ENCODE peak calls at places on chromosomes 13 and 19, in five cellular contexts. O, X, V, T and R are unnamed samples.

GRCh38 chr19:38852231-38853044 is 2.7 kb upstream of the HNRNPL start:
- DNase-seq in T (peak; percentile 64), V (peak; percentile 51), X (no peak), O (peak; percentile 69), R (peak; percentile 59)

GRCh38 chr19:40594251-40594650 is 6.9 kb upstream of the LTBP4 start:
- DNase-seq in V (no peak), O (no peak), X (no peak), T (no peak), R (no peak)

GRCh38 chr13:96581741-96582140 is 412.5 kb downstream of the OXGR1 start:
- DNase-seq in T (peak; percentile 43), X (no peak), V (no peak), O (no peak), R (no peak)

GRCh38 chr13:98824376-98825160 is 72.1 kb upstream of the SLC15A1 start:
- DNase-seq in O (no peak), T (peak; percentile 53), V (no peak), X (no peak), R (no peak)

GRCh38 chr13:101217086-101217485 is 199.2 kb downstream of the NALCN start:
- DNase-seq in O (no peak), X (no peak), V (no peak), T (no peak), R (no peak)

GRCh38 chr19:7841751-7842660 is 12.0 kb downstream of the EVI5L start:
- DNase-seq in X (no peak), T (no peak), O (no peak), V (no peak), R (no peak)

GRCh38 chr13:114124486-114124885 is 7.9 kb downstream of the RASA3 start:
- DNase-seq in X (no peak), O (no peak), T (no peak), V (no peak), R (no peak)

GRCh38 chr13:41547253-41548000 is 90.1 kb downstream of the RGCC start:
- DNase-seq in O (peak; percentile 18), X (no peak), V (no peak), T (no peak), R (no peak)

DNA sequence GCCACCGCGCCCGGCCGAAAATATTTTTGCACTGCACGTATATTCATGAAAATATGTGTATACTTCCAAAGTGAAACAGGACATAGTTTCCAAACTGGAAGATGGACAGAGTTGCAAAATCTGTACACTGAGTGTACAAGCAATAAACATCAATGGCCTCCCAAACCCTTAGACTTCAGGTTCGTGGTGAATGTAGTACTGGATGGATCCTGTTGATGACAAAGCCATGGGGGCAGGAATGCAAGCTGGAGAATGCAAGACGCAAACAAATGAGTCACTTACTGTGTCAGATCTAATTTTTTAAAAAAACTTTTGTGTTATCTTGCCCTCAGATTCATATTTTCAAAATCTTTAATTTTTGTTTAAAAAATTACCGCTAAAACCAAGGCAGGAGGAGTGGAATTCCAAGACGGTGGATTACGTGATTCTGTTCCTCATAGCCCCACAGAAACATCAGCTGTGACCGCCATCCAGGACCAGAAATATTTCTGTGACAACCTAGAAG is 12.7 kb upstream of the LILRA2 start:
- DNase-seq in T (no peak), V (no peak), X (no peak), O (no peak), R (no peak)
- H3K4me2 ChIP-seq in T (no peak overlapping the region), V (no peak overlapping the region), X (no peak overlapping the region), O (no peak overlapping the region), R (no peak overlapping the region)

DNA sequence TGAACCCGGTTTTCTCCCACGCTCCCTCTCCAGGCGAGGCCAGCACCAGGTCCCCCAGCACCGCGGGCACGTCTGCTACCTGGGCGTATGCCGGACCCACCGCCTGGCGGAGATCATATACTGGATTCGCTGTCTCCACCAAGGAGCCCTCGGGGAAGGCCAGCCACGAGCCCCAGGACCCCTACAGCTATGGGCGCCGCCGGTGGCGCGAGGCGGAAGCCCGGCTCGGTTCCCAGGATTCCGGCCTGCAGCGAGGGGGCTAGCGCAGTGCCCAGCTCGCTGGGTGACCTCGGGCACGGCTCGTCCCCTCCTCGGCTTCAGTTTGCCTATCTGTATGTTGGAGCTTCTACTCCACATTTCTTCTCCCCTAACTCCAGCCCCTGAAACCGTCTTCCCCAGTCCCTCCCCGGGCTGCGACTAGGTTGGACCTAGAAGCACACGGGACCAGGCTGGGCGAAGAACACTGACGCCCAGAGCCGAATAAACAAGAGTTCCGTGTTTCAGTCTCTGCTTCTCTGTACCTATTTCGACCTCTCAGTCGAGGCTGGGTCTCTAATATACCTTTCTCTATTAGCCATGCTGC is 752 bp upstream of the CPT1C start:
- DNase-seq in X (no peak), V (no peak), O (no peak), T (no peak), R (no peak)
- H3K27ac ChIP-seq in X (peak overlapping the region; percentile 93), V (no peak overlapping the region), O (peak overlapping the region; percentile 61), T (no peak overlapping the region), R (no peak overlapping the region)

DNA sequence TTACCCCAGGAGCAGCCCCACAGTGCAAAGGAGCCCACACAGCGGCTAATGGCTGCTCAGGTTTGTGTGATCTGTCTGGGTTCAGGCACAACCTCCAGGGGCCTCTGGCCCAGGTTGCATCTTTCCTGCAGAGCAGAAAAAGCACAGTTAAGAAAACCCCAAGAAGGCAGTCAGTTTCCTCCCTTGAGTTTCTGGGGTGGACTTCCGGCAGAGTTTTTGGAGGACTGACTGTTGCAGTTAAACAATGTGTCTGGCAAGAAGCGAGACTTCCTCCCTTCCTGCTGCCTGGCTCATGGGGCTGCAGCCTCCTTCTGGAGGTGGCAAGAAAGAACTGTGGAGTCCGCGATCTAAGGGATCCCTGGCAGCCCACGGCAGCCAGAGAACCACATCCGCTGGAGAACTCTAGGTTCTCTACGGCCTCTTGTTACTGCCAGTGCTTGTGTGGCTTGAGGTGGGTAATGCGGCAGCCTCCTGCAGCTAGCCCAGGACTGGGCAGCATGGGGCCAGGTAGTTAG is 114.4 kb downstream of the ZDHHC20 start:
- DNase-seq in V (no peak), O (no peak), X (no peak), T (no peak), R (no peak)
- H3K4me2 ChIP-seq in V (no peak overlapping the region), O (no peak overlapping the region), X (no peak overlapping the region), T (no peak overlapping the region), R (no peak overlapping the region)

GRCh38 chr19:6375411-6376010 is at the start of gene PSPN:
- DNase-seq in O (no peak), V (no peak), X (no peak), T (no peak), R (no peak)

GRCh38 chr19:6374711-6375410 is 872 bp downstream of the PSPN start:
- DNase-seq in O (no peak), X (no peak), V (no peak), T (no peak), R (no peak)

GRCh38 chr19:6378498-6378897 is 2.8 kb upstream of the PSPN start:
- DNase-seq in X (no peak), O (no peak), V (peak; percentile 0), T (no peak), R (no peak)

GRCh38 chr19:6378036-6378435 is 2.3 kb upstream of the PSPN start:
- DNase-seq in T (no peak), O (peak; percentile 80), V (peak; percentile 0), X (no peak), R (peak; percentile 68)

GRCh38 chr19:6376512-6377193 is 920 bp upstream of the PSPN start:
- DNase-seq in T (no peak), O (no peak), V (no peak), X (no peak), R (no peak)
- H3K27ac ChIP-seq in T (no peak overlapping the region), O (no peak overlapping the region), V (no peak overlapping the region), X (no peak overlapping the region), R (no peak overlapping the region)

DNA sequence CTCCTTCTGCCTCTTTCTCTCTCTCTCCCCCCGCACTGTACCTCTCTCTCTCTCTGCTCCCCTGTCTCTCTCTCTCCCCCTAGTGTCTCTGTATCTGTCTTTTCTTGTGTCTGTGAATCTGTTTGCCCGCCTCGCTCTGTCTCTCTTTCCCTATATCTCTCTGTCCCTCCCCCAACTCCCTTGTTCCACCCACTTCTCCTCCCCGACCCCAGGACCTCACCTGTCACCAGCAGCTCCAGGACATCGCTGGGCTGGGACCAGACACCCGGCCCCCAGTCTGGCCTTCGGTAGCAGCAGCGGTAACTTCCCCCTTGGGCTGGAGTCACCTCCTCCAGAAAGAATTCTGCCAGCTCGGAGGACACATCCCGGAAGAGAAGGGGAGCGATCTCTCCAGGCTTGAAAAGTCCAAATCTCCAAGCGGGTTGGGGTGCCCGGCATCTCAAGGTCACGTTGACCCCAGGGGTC is 3.9 kb downstream of the OSCAR start:
- DNase-seq in T (peak; percentile 25), V (no peak), O (peak; percentile 45), X (no peak), R (peak; percentile 42)
- H3K4me2 ChIP-seq in T (no peak overlapping the region), V (no peak overlapping the region), O (peak overlapping the region; percentile 54), X (peak overlapping the region; percentile 49), R (peak overlapping the region; percentile 81)

GRCh38 chr19:44741841-44742352 is 6.6 kb upstream of the BCL3 start:
- DNase-seq in V (peak; percentile 98), O (peak; percentile 100), X (no peak), T (peak; percentile 99), R (peak; percentile 100)

GRCh38 chr19:44738603-44739585 is 9.6 kb upstream of the BCL3 start:
- DNase-seq in O (peak; percentile 36), V (no peak), T (no peak), X (no peak), R (no peak)

GRCh38 chr19:44738161-44738535 is 10.4 kb upstream of the BCL3 start:
- DNase-seq in X (no peak), V (no peak), T (no peak), O (no peak), R (no peak)

GRCh38 chr19:44740351-44740824 is 8.1 kb upstream of the BCL3 start:
- DNase-seq in X (no peak), T (no peak), O (no peak), V (no peak), R (no peak)

GRCh38 chr19:44741258-44741731 is 7.2 kb upstream of the BCL3 start:
- DNase-seq in O (peak; percentile 50), X (no peak), T (peak; percentile 95), V (peak; percentile 51), R (no peak)
- H3K27ac ChIP-seq in O (peak overlapping the region; percentile 83), X (no peak overlapping the region), T (peak overlapping the region; percentile 96), V (peak overlapping the region; percentile 96), R (peak overlapping the region; percentile 83)